ENCODE peak calls at places on chromosomes 1 and 21, in six cellular contexts. R is AG09319; V is BJ; H is CD8-positive, alpha-beta memory T cell; C is skeletal muscle cell; L is activated T-helper 1 cell treated with anti-CD3 and anti-CD28 coated beads, Interleukin-12 subunit alpha, Interleukin-12 subunit beta, Interleukin-2, Interleukin-4 antibody, amounts not matched to agents 30 ng/mL and 10 ng/mL and 1 ng/mL, durations not matched to agents 14 hours and 24 hours and 36 hours. W is an unnamed sample.

GRCh38 chr1:6880951-6881690 is 95.9 kb downstream of the CAMTA1 start:
- DNase-seq in R (no peak), V (no peak), H (no peak), C (no peak), L (no peak), W (no peak)

GRCh38 chr1:218344814-218345672 is at the start of gene TGFB2:
- DNase-seq in R (peak), V (peak), H (no peak), C (no peak), L (no peak), W (no peak)

GRCh38 chr1:24572301-24572700 is 16.4 kb downstream of the NCMAP start:
- DNase-seq in R (no peak), V (no peak), H (no peak), C (no peak), L (no peak), W (no peak)

GRCh38 chr1:165645654-165646366 is 14.8 kb downstream of the MGST3 start:
- DNase-seq in R (no peak), V (no peak), H (no peak), C (no peak), L (no peak), W (no peak)

GRCh38 chr1:212860713-212861581 is 2.9 kb downstream of the FLVCR1 start:
- DNase-seq in R (no peak), V (no peak), H (no peak), C (no peak), L (no peak), W (no peak)

GRCh38 chr1:96865731-96866684 is 144.4 kb downstream of the PTBP2 start:
- DNase-seq in R (peak), V (peak), H (no peak), C (peak), L (no peak), W (no peak)

GRCh38 chr1:184953600-184954219 is 20.6 kb downstream of the NIBAN1 start:
- DNase-seq in R (no peak), V (no peak), H (no peak), C (no peak), L (no peak), W (no peak)

GRCh38 chr1:64469121-64469520 is 808 bp upstream of the CACHD1 start:
- DNase-seq in R (no peak), V (no peak), H (no peak), C (no peak), L (no peak), W (no peak)

GRCh38 chr21:46660505-46660904 is 25.0 kb downstream of the PRMT2 start:
- DNase-seq in R (no peak), V (no peak), H (no peak), C (no peak), L (no peak), W (no peak)

GRCh38 chr1:12230549-12231275 is 882 bp downstream of the VPS13D start:
- DNase-seq in R (no peak), V (no peak), H (no peak), C (no peak), L (no peak), W (peak)

W was measured in suprapubic skin.